ENCODE peak calls at places on chromosomes 12 and 14, in seven cellular contexts. One of them, this sample, is unnamed. For H3K36me3, the result is how much of the 10 kb centered on the place peaks cover.

GRCh38 chr12:92719674-92720073 is 16.9 kb downstream of the PLEKHG7 start:
- DNase-seq in ovary: no peak
- DNase-seq in body of pancreas: no peak
- DNase-seq in psoas muscle: no peak
- DNase-seq in uterus: no peak
- DNase-seq in esophagus squamous epithelium: no peak
- DNase-seq in cardiac muscle cell: no peak
- DNase-seq in this sample: no peak

GRCh38 chr12:131091976-131092691 is 138.4 kb downstream of the ADGRD1 start:
- DNase-seq in ovary: peak
- DNase-seq in body of pancreas: no peak
- DNase-seq in psoas muscle: no peak
- DNase-seq in uterus: peak
- DNase-seq in esophagus squamous epithelium: no peak
- DNase-seq in cardiac muscle cell: no peak
- DNase-seq in this sample: no peak

GRCh38 chr12:109818900-109819500 is 14.2 kb downstream of the TRPV4 start:
- DNase-seq in ovary: no peak
- DNase-seq in body of pancreas: no peak
- DNase-seq in psoas muscle: no peak
- DNase-seq in uterus: no peak
- DNase-seq in esophagus squamous epithelium: no peak
- DNase-seq in cardiac muscle cell: no peak
- DNase-seq in this sample: no peak

GRCh38 chr14:88327497-88327896 is 4.4 kb upstream of the KCNK10 start:
- DNase-seq in ovary: no peak
- DNase-seq in body of pancreas: no peak
- DNase-seq in psoas muscle: no peak
- DNase-seq in uterus: no peak
- DNase-seq in esophagus squamous epithelium: no peak
- DNase-seq in cardiac muscle cell: no peak
- DNase-seq in this sample: no peak

GRCh38 chr12:6193853-6194815 is 6.1 kb upstream of the CD9 start:
- DNase-seq in ovary: no peak
- DNase-seq in body of pancreas: no peak
- DNase-seq in psoas muscle: no peak
- DNase-seq in uterus: no peak
- DNase-seq in esophagus squamous epithelium: no peak
- DNase-seq in cardiac muscle cell: peak
- DNase-seq in this sample: no peak

GRCh38 chr14:53042480-53042879 is 91.6 kb upstream of the FERMT2 start:
- DNase-seq in ovary: no peak
- DNase-seq in body of pancreas: no peak
- DNase-seq in psoas muscle: no peak
- DNase-seq in uterus: no peak
- DNase-seq in esophagus squamous epithelium: no peak
- DNase-seq in cardiac muscle cell: peak
- DNase-seq in this sample: no peak

GRCh38 chr14:75413013-75413412 is 14.8 kb upstream of the JDP2 start:
- DNase-seq in ovary: no peak
- DNase-seq in body of pancreas: no peak
- DNase-seq in psoas muscle: no peak
- DNase-seq in uterus: no peak
- DNase-seq in esophagus squamous epithelium: no peak
- DNase-seq in cardiac muscle cell: no peak
- DNase-seq in this sample: no peak

GRCh38 chr14:54901380-54902142 is 1.1 kb downstream of the GCH1 start:
- DNase-seq in ovary: no peak
- DNase-seq in body of pancreas: peak
- DNase-seq in psoas muscle: no peak
- DNase-seq in uterus: no peak
- DNase-seq in esophagus squamous epithelium: no peak
- DNase-seq in cardiac muscle cell: no peak
- DNase-seq in this sample: no peak

GRCh38 chr14:98599082-98599481 is 672.9 kb downstream of the BCL11B start:
- DNase-seq in ovary: no peak
- DNase-seq in body of pancreas: no peak
- DNase-seq in psoas muscle: no peak
- DNase-seq in uterus: no peak
- DNase-seq in esophagus squamous epithelium: no peak
- DNase-seq in cardiac muscle cell: no peak
- DNase-seq in this sample: no peak

GRCh38 chr14:40574780-40575179 is 1031.9 kb upstream of the LRFN5 start:
- DNase-seq in ovary: no peak
- DNase-seq in body of pancreas: no peak
- DNase-seq in psoas muscle: no peak
- DNase-seq in uterus: no peak
- DNase-seq in esophagus squamous epithelium: no peak
- DNase-seq in cardiac muscle cell: no peak
- DNase-seq in this sample: no peak

GRCh38 chr12:2101798-2102197 is 49.0 kb downstream of the CACNA1C start:
- DNase-seq in ovary: no peak
- DNase-seq in body of pancreas: no peak
- DNase-seq in psoas muscle: no peak
- DNase-seq in uterus: no peak
- DNase-seq in esophagus squamous epithelium: no peak
- DNase-seq in cardiac muscle cell: no peak
- DNase-seq in this sample: no peak

GRCh38 chr14:24138396-24139271 is 2.6 kb downstream of the PSME1 start:
- DNase-seq in ovary: no peak
- DNase-seq in body of pancreas: no peak
- DNase-seq in psoas muscle: no peak
- DNase-seq in uterus: no peak
- DNase-seq in esophagus squamous epithelium: no peak
- DNase-seq in cardiac muscle cell: no peak
- DNase-seq in this sample: no peak
- H3K27ac ChIP-seq in ovary: no peak
- H3K27ac ChIP-seq in body of pancreas: peak
- H3K27ac ChIP-seq in psoas muscle: peak
- H3K27ac ChIP-seq in uterus: no peak
- H3K27ac ChIP-seq in esophagus squamous epithelium: no peak
- H3K27ac ChIP-seq in cardiac muscle cell: peak
- H3K27ac ChIP-seq in this sample: no peak

GRCh38 chr12:79674629-79675028 is 16.1 kb downstream of the PAWR start:
- DNase-seq in ovary: no peak
- DNase-seq in body of pancreas: no peak
- DNase-seq in psoas muscle: no peak
- DNase-seq in uterus: no peak
- DNase-seq in esophagus squamous epithelium: no peak
- DNase-seq in cardiac muscle cell: no peak
- DNase-seq in this sample: no peak
- H3K36me3 ChIP-seq in ovary: under half
- H3K36me3 ChIP-seq in body of pancreas: under half
- H3K36me3 ChIP-seq in psoas muscle: under half
- H3K36me3 ChIP-seq in uterus: under half
- H3K36me3 ChIP-seq in esophagus squamous epithelium: under half
- H3K36me3 ChIP-seq in cardiac muscle cell: under half
- H3K36me3 ChIP-seq in this sample: under half

GRCh38 chr12:113641426-113641825 is 169.8 kb upstream of the LHX5 start:
- DNase-seq in ovary: no peak
- DNase-seq in body of pancreas: no peak
- DNase-seq in psoas muscle: no peak
- DNase-seq in uterus: no peak
- DNase-seq in esophagus squamous epithelium: no peak
- DNase-seq in cardiac muscle cell: no peak
- DNase-seq in this sample: no peak
- H3K27ac ChIP-seq in ovary: no peak
- H3K27ac ChIP-seq in body of pancreas: no peak
- H3K27ac ChIP-seq in psoas muscle: no peak
- H3K27ac ChIP-seq in uterus: no peak
- H3K27ac ChIP-seq in esophagus squamous epithelium: no peak
- H3K27ac ChIP-seq in cardiac muscle cell: no peak
- H3K27ac ChIP-seq in this sample: no peak

DNA sequence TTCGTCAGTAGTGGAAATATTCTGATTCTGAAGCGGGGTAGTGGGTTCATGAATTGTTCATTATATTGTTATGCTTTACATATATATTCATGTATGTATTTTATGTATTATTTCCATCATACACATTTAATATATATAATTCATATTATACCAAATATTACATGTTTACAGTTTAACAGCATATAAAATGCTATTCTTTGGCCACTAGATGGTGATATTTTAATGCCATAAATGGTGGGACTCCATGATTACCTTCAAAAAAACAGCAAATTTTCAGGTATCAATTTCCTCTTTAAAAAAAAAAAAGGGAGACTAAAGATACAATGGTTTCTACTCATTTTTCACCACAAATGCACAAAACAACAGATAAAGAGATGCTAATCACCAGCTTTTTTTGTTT is 41.0 kb downstream of the BDKRB1 start:
- DNase-seq in ovary: no peak
- DNase-seq in body of pancreas: no peak
- DNase-seq in psoas muscle: no peak
- DNase-seq in uterus: no peak
- DNase-seq in esophagus squamous epithelium: no peak
- DNase-seq in cardiac muscle cell: no peak
- DNase-seq in this sample: no peak
- H3K36me3 ChIP-seq in ovary: under half
- H3K36me3 ChIP-seq in body of pancreas: under half
- H3K36me3 ChIP-seq in psoas muscle: half or more
- H3K36me3 ChIP-seq in uterus: under half
- H3K36me3 ChIP-seq in esophagus squamous epithelium: under half
- H3K36me3 ChIP-seq in cardiac muscle cell: under half
- H3K36me3 ChIP-seq in this sample: under half

DNA sequence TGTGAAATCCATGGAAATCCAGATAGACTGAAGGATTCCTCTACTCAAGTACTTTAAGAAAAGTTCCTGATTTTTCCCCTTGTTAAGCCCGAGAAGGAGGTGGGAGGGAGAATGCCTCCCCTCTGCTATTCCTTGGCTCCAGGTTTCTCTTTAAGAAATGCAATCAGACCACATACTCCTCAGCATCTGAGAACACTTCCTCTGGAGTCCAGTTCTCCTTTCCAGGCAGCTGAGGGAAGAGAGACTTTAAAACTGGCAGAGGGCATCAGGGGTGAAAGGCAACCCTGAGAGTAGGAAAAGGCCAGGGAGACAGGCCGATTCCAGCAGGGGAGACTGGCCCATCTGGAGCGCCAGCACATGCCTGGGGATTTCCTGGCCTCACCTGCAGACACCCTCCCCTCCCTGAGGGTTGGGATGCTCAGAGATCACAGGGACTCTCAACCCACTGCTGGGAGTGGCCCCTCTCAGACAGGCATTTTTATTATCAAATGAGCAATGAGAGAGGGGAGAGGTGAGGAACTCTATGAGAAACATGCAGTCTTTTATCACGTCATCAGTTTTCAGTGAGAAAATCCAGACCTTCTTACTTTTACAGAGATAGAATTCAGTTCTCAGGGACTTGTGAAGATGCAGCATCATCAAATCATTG is 1.9 kb upstream of the EMP1 start:
- DNase-seq in ovary: no peak
- DNase-seq in body of pancreas: no peak
- DNase-seq in psoas muscle: no peak
- DNase-seq in uterus: peak
- DNase-seq in esophagus squamous epithelium: no peak
- DNase-seq in cardiac muscle cell: no peak
- DNase-seq in this sample: no peak
- H3K27ac ChIP-seq in ovary: no peak
- H3K27ac ChIP-seq in body of pancreas: no peak
- H3K27ac ChIP-seq in psoas muscle: no peak
- H3K27ac ChIP-seq in uterus: peak
- H3K27ac ChIP-seq in esophagus squamous epithelium: peak
- H3K27ac ChIP-seq in cardiac muscle cell: no peak
- H3K27ac ChIP-seq in this sample: no peak